ENCODE peak calls at places on chromosomes 2 and 18, in four cellular contexts. T is mesendoderm, R is Peyer's patch, Q is tibial artery. L is an unnamed sample.

GRCh38 chr2:188645982-188646381 is 328.2 kb upstream of the COL3A1 start:
- DNase-seq in T (no peak), R (no peak), Q (no peak), L (no peak)

GRCh38 chr2:209721497-209721896 is 50.1 kb upstream of the UNC80 start:
- DNase-seq in R (no peak), Q (no peak), T (no peak), L (no peak)

GRCh38 chr2:168350380-168350779 is 103.0 kb upstream of the STK39 start:
- DNase-seq in Q (no peak), R (no peak), T (no peak), L (no peak)

GRCh38 chr2:6578417-6578816 is 287.3 kb downstream of the CMPK2 start:
- DNase-seq in Q (no peak), R (no peak), T (no peak), L (no peak)

GRCh38 chr2:65662654-65663432 is 230.4 kb upstream of the SPRED2 start:
- DNase-seq in T (peak), Q (no peak), R (no peak), L (no peak)

GRCh38 chr18:55302337-55302833 is 285.6 kb downstream of the TCF4 start:
- DNase-seq in Q (no peak), T (peak), R (no peak), L (no peak)

GRCh38 chr2:25453199-25453903 is 111.6 kb upstream of the DNMT3A start:
- DNase-seq in Q (no peak), T (no peak), R (no peak), L (no peak)

GRCh38 chr2:127649684-127650040 is 3.7 kb downstream of the GPR17 start:
- DNase-seq in Q (peak), T (peak), R (peak), L (peak)

GRCh38 chr2:218320704-218321336 is 28.5 kb upstream of the TMBIM1 start:
- DNase-seq in R (no peak), T (no peak), Q (no peak), L (no peak)

GRCh38 chr2:96353032-96353561 is 17.5 kb downstream of the NCAPH start:
- DNase-seq in T (no peak), R (no peak), Q (peak), L (no peak)

GRCh38 chr2:226991663-226992062 is 155.8 kb downstream of the RHBDD1 start:
- DNase-seq in R (no peak), Q (no peak), T (no peak), L (no peak)

GRCh38 chr2:185608799-185609198 is 129.8 kb upstream of the FSIP2 start:
- DNase-seq in T (no peak), Q (no peak), R (no peak), L (no peak)

DNA sequence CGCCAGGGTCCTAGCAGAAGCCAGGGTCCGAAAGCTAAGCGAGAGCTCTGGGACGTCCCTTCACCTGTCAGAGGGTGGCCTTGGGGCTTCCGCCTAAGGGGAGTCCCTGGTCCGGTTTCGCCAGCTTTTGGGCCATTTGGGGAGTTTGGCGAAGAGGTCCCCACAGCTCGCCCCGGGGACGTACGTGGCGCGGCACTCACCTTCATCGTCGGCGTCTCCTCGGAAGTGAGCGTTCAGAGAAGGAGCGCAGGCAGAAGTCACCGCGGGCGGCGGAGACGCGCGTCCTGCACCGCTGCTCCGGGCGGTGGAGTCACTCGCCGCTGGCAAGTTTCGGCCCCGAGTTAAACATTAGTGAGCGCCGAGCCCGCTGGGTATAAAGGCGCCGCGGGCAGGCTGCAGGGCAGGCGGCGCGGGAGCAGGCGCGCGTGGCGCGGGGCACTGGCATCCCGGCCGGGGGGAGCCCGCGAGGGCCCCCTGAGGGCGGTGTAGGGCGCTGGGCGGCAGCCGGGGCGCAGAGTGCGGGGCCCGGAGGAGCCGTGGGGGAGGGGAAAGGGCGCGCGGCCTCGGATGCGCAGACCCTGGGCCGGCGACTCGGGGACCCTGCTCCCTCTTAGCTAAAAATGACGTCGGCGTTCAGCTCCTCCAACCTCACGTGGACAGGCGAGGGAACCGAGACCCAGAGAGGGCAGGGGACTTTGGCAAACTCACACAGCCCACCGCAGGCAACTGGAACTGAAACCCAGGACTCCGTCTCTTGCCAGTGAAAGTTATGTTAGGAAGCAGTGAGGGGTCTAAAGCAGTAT is at the start of gene DPP4:
- DNase-seq in R (peak), T (peak), Q (no peak), L (no peak)
- H3K27ac ChIP-seq in R (peak), T (no peak), Q (no peak), L (peak)

GRCh38 chr2:46720592-46721185 is 194.9 kb downstream of the MCFD2 start:
- DNase-seq in T (no peak), R (no peak), Q (no peak), L (no peak)
- H3K27ac ChIP-seq in T (no peak), R (no peak), Q (no peak), L (peak)

DNA sequence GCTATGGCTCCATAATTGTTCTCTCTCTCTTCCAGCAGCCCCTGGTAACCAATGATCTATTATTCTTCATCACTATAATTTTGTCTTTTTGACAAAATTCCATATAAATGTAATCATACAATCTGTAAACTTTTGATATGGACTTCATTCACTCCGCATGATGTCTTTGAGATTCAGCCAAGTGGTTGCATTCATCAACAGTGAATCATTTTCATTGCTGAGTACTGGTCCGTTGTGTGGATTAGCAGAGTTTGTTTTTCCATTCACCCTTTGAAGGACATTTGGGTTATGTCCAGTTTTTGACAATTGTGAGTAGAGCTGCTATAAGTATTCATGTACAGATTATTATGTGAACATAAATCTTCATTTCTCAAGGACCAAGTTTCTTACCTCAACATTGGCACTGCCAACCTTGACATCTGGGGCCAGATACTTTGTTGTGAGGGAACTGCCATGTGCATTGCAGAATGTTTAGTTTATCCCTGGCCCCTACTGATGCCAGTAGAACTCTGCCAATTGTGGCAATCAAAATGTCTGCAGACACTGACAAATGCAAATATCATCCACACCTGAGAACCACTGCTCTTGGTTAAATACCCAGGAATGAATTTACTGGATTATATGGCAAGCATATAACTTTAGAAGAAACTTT is 48.4 kb upstream of the BCL2L11 start:
- DNase-seq in R (no peak), Q (no peak), T (no peak), L (no peak)
- H3K27ac ChIP-seq in R (no peak), Q (peak), T (no peak), L (no peak)

GRCh38 chr2:161974417-161974816 is 99.6 kb downstream of the DPP4 start:
- DNase-seq in R (no peak), Q (no peak), T (no peak), L (no peak)

GRCh38 chr2:161975062-161975812 is 98.8 kb downstream of the DPP4 start:
- DNase-seq in T (no peak), R (no peak), Q (no peak), L (no peak)

GRCh38 chr2:161971532-161971931 is 102.5 kb downstream of the DPP4 start:
- DNase-seq in R (no peak), Q (no peak), T (no peak), L (no peak)

GRCh38 chr2:161972866-161973265 is 101.1 kb downstream of the DPP4 start:
- DNase-seq in R (peak), T (no peak), Q (no peak), L (no peak)

DNA sequence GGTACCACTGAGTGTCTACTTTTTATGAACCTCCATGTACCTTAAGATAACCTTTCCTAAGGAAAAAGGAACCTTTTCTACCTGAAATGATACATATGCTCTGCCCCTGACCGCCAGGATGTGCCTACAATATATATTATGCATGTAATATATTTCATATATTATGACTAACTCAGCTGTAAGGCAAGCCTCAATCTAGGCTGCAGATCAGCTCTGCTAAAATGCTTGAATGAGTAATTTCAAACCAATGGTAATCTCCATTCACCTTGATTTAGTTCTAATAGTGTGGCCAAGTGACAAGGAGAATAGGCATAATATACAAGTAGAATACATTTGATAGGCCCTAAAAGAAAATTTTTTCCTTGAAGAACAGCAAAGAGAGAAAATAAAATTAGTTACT is 101.8 kb downstream of the DPP4 start:
- DNase-seq in T (no peak), Q (no peak), R (no peak), L (no peak)
- H3K27ac ChIP-seq in T (no peak), Q (no peak), R (no peak), L (no peak)

GRCh38 chr2:240374085-240374907 is 61.2 kb upstream of the GPC1 start:
- DNase-seq in T (peak), R (peak), Q (peak), L (no peak)
- H3K27ac ChIP-seq in T (no peak), R (peak), Q (peak), L (peak)

GRCh38 chr18:48485828-48486405 is 52.9 kb upstream of the CTIF start:
- DNase-seq in Q (no peak), R (no peak), T (no peak), L (no peak)
- H3K27ac ChIP-seq in Q (peak), R (no peak), T (no peak), L (no peak)

DNA sequence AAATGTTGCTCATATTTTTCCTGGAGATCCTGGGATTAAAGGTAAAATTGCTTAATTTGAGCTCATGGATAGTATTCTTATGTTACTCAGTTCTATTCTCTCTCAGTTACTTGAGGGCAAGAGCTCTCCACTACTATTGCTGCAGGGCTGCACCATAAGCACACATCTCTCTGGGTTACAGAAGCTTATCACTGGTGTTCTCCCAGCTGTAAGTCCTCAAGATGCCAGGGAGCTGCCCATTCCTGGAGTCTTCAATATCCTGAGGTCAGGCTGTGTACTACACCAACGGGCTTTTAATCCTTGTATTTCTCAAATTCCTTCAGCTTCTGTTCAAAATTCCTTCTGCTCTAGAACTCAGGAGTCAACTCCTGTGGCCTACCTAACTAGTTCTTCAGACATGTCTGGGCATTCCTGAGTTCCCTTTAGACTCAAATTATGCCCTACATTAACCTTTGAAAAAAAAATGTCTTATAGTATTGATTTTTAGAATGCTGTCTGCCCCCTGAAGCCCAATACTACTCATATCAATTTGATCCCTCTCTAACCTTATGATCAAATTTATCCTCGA is 17.7 kb upstream of the COBLL1 start:
- DNase-seq in T (no peak), Q (no peak), R (no peak), L (no peak)
- H3K27ac ChIP-seq in T (no peak), Q (no peak), R (no peak), L (peak)

L was measured in esophagus squamous epithelium.